ENCODE peak calls at places on chromosomes 4 and X, in six cellular contexts. T is activated B cell treated with CpG ODN at 0.5 μM for 24 hours; B is left lung; X is upper lobe of right lung; P is PC-3; M is activated CD8-positive, alpha-beta T cell treated with anti-CD3 and anti-CD28 coated beads, Interleukin-2, amount 10 ng/mL, durations not matched to agents 7 days and 5 days. D is an unnamed sample.
A peak's percentile ranks its signal among the peaks of the same experiment; 100 is the strongest.

GRCh38 chr4:18439306-18439705 is 417.8 kb upstream of the LCORL start:
- ATAC-seq in T (no peak), M (no peak), B (no peak), P (no peak), X (no peak), D (no peak)

GRCh38 chr4:182955411-182955810 is 38.2 kb upstream of the DCTD start:
- ATAC-seq in P (no peak), X (no peak), M (no peak), B (no peak), T (no peak), D (no peak)

GRCh38 chrX:15242899-15243555 is 26.9 kb downstream of the ASB9 start:
- ATAC-seq in M (no peak), P (peak; percentile 59), B (peak; percentile 65), X (peak; percentile 48), T (no peak), D (no peak)

GRCh38 chr4:154406022-154406835 is 85.4 kb downstream of the DCHS2 start:
- ATAC-seq in B (no peak), T (peak; percentile 90), X (peak; percentile 81), P (no peak), M (no peak), D (peak; percentile 80)

GRCh38 chr4:16125571-16126445 is 42.0 kb upstream of the PROM1 start:
- ATAC-seq in T (no peak), M (no peak), X (no peak), B (no peak), P (no peak), D (no peak)

GRCh38 chrX:117969337-117969736 is 147.3 kb downstream of the KLHL13 start:
- ATAC-seq in X (no peak), B (no peak), P (peak; percentile 69), M (no peak), T (no peak), D (no peak)

GRCh38 chr4:183760326-183760725 is 101.2 kb downstream of the TRAPPC11 start:
- ATAC-seq in X (no peak), M (no peak), B (no peak), P (peak; percentile 85), T (no peak), D (no peak)

GRCh38 chrX:151476597-151476996 is 79.6 kb downstream of the VMA21 start:
- ATAC-seq in X (no peak), M (no peak), P (no peak), B (no peak), T (no peak), D (no peak)

GRCh38 chrX:102958794-102959193 is 21.7 kb downstream of the RAB40AL start:
- ATAC-seq in T (no peak), B (no peak), P (no peak), X (no peak), M (no peak), D (no peak)

GRCh38 chrX:36721990-36722389 is 286.2 kb upstream of the FAM47C start:
- ATAC-seq in P (no peak), M (no peak), X (no peak), T (no peak), B (no peak), D (no peak)

GRCh38 chr4:52051213-52051614 is at the start of gene SPATA18:
- ATAC-seq in B (peak; percentile 86), T (peak; percentile 75), P (no peak), X (peak; percentile 89), M (peak; percentile 74), D (peak; percentile 81)

GRCh38 chrX:23623797-23624196 is 43.5 kb upstream of the PRDX4 start:
- ATAC-seq in T (no peak), B (no peak), P (no peak), X (no peak), M (no peak), D (no peak)

GRCh38 chrX:110210417-110211139 is 107.3 kb downstream of the AMMECR1 start:
- ATAC-seq in P (peak; percentile 90), M (no peak), T (no peak), X (no peak), B (no peak), D (no peak)

GRCh38 chr4:48112017-48112667 is 21.9 kb downstream of the TXK start:
- ATAC-seq in P (peak; percentile 67), B (no peak), T (no peak), X (no peak), M (peak; percentile 60), D (no peak)

GRCh38 chr4:41420576-41420975 is 117.4 kb upstream of the LIMCH1 start:
- ATAC-seq in M (no peak), T (no peak), X (no peak), B (no peak), P (no peak), D (no peak)

GRCh38 chrX:101370888-101371504 is 15.0 kb downstream of the BTK start:
- ATAC-seq in T (peak; percentile 85), B (no peak), P (no peak), M (no peak), X (no peak), D (peak; percentile 73)

GRCh38 chr4:173185832-173186545 is 17.4 kb downstream of the GALNT7 start:
- ATAC-seq in B (peak; percentile 58), P (no peak), X (peak; percentile 54), T (no peak), M (no peak), D (no peak)

GRCh38 chr4:1837069-1837468 is 18.9 kb downstream of the LETM1 start:
- ATAC-seq in X (no peak), T (no peak), P (no peak), B (no peak), M (no peak), D (no peak)

GRCh38 chrX:16892504-16893362 is 22.6 kb upstream of the RBBP7 start:
- ATAC-seq in T (peak; percentile 90), B (peak; percentile 98), P (peak; percentile 91), M (peak; percentile 66), X (peak; percentile 95), D (peak; percentile 64)

GRCh38 chr4:19739101-19739651 is 512.5 kb upstream of the SLIT2 start:
- ATAC-seq in B (peak; percentile 93), T (no peak), P (peak; percentile 96), X (peak; percentile 62), M (no peak), D (peak; percentile 53)

GRCh38 chrX:100600769-100601168 is 16.0 kb downstream of the TNMD start:
- ATAC-seq in P (no peak), B (no peak), X (no peak), M (no peak), T (peak; percentile 50), D (no peak)

GRCh38 chrX:71253253-71254091 is 468 bp downstream of the ZMYM3 start:
- ATAC-seq in M (no peak), X (no peak), T (no peak), P (no peak), B (no peak), D (no peak)

GRCh38 chr4:25913056-25913850 is 767 bp upstream of the SMIM20 start:
- ATAC-seq in B (peak; percentile 12), M (peak; percentile 14), T (peak; percentile 30), P (peak; percentile 11), X (peak; percentile 0), D (peak; percentile 74)

GRCh38 chr4:100076753-100077152 is 113.5 kb downstream of the DDIT4L start:
- ATAC-seq in M (no peak), X (no peak), P (peak; percentile 99), B (peak; percentile 33), T (no peak), D (no peak)